ENCODE peak calls at places on chromosomes 1 and 21, in five cellular contexts. R is A673, B is GM23248, E is endothelial cell of umbilical vein, H is fibroblast of lung. W is an unnamed sample. For H3K4me1, the result is how much of the 10 kb centered on the place peaks cover.

GRCh38 chr1:65172936-65173335 is 24.9 kb downstream of the AK4 start:
- DNase-seq in R (no peak), B (no peak), E (no peak), H (no peak), W (peak)

GRCh38 chr1:63189677-63190076 is 132.7 kb upstream of the FOXD3 start:
- DNase-seq in R (peak), B (no peak), E (no peak), H (no peak), W (no peak)

GRCh38 chr1:172254521-172255222 is 165.8 kb upstream of the C1orf105 start:
- DNase-seq in R (peak), B (peak), E (peak), H (peak), W (peak)

GRCh38 chr21:41630249-41630648 is 122.3 kb upstream of the TMPRSS2 start:
- DNase-seq in R (peak), B (peak), E (no peak), H (peak), W (peak)

GRCh38 chr1:183069562-183070216 is 46.5 kb downstream of the LAMC1 start:
- DNase-seq in R (no peak), B (peak), E (no peak), H (no peak), W (peak)

GRCh38 chr1:67058242-67058641 is 4.3 kb upstream of the SLC35D1 start:
- DNase-seq in R (no peak), B (no peak), E (no peak), H (no peak), W (no peak)

GRCh38 chr1:43887748-43888147 is 45.9 kb upstream of the ARTN start:
- DNase-seq in R (no peak), B (no peak), E (no peak), H (no peak), W (peak)

GRCh38 chr1:39526466-39527189 is 35.2 kb downstream of the BMP8A start:
- DNase-seq in R (no peak), B (no peak), E (no peak), H (no peak), W (no peak)

GRCh38 chr1:218345673-218346390 is 696 bp downstream of the TGFB2 start:
- DNase-seq in R (peak), B (peak), E (peak), H (peak), W (peak)

GRCh38 chr1:6294868-6295556 is 34.1 kb upstream of the GPR153 start:
- DNase-seq in R (no peak), B (no peak), E (no peak), H (no peak), W (no peak)

GRCh38 chr1:17274186-17275170 is 25.6 kb downstream of the PADI3 start:
- DNase-seq in R (peak), B (peak), E (peak), H (peak), W (peak)

GRCh38 chr1:151790940-151791651 is 796 bp upstream of the TDRKH start:
- DNase-seq in R (no peak), B (peak), E (peak), H (no peak), W (peak)

GRCh38 chr1:151787689-151788088 is 2.6 kb downstream of the TDRKH start:
- DNase-seq in R (no peak), B (no peak), E (no peak), H (no peak), W (no peak)

DNA sequence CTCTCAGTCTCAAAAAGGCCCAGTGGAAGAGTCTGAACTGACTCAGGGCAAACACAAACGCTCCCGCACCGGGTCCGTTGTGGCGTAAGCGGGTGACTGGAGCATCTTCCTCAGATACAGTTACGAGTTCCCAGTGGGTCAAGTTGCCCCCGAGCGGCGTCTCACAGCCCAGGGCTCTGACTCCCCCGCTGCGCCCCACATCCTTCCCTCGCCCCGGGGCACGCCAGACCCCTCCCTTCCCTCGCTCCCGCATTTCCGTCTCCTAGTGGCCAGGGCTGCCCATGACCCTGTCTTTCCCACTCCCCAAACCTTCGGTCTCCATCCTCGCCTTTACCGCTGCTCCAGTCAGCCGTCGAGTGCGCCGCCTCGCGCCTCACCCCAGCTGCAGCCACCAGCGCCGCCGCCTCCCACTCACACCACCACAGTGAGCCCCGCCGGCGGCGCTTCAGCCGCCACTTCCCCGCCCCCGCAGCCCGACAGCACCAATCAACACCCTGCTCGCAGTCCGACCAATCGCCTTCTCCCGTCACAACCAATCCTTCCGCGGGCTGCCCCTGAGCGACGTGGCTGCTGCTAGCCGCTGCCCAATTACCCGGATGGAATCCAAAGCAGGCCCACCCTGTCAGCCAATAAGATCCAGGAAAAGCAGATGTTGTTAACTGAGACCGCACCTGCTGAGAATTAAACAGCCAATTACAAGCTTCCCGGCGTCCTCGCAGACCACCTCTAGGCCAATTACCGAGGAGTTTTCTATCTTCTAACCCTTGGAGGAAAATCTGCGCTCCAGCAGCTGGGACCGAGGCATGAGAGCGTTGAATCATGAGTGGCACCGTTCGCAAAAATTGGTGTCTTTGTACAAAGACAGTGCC is at the start of gene TDRKH:
- DNase-seq in R (peak), B (peak), E (peak), H (peak), W (peak)
- TF ChIP-seq EZH2 in R (no peak), B (no peak), E (peak), H (peak), W (peak)

GRCh38 chr1:46522969-46523320 is 28.5 kb downstream of the KNCN start:
- DNase-seq in R (no peak), B (no peak), E (no peak), H (no peak), W (no peak)
- H3K4me1 ChIP-seq in R (half or more), B (under half), E (under half), H (under half), W (under half)

GRCh38 chr1:11720033-11720376 is 15.9 kb upstream of the AGTRAP start:
- DNase-seq in R (no peak), B (no peak), E (no peak), H (no peak), W (no peak)

GRCh38 chr1:11720523-11720922 is 15.4 kb upstream of the AGTRAP start:
- DNase-seq in R (no peak), B (no peak), E (no peak), H (no peak), W (no peak)

GRCh38 chr1:11714831-11715574 is 20.9 kb upstream of the AGTRAP start:
- DNase-seq in R (no peak), B (no peak), E (no peak), H (no peak), W (no peak)

GRCh38 chr1:11721301-11721700 is 14.6 kb upstream of the AGTRAP start:
- DNase-seq in R (no peak), B (no peak), E (no peak), H (no peak), W (no peak)

DNA sequence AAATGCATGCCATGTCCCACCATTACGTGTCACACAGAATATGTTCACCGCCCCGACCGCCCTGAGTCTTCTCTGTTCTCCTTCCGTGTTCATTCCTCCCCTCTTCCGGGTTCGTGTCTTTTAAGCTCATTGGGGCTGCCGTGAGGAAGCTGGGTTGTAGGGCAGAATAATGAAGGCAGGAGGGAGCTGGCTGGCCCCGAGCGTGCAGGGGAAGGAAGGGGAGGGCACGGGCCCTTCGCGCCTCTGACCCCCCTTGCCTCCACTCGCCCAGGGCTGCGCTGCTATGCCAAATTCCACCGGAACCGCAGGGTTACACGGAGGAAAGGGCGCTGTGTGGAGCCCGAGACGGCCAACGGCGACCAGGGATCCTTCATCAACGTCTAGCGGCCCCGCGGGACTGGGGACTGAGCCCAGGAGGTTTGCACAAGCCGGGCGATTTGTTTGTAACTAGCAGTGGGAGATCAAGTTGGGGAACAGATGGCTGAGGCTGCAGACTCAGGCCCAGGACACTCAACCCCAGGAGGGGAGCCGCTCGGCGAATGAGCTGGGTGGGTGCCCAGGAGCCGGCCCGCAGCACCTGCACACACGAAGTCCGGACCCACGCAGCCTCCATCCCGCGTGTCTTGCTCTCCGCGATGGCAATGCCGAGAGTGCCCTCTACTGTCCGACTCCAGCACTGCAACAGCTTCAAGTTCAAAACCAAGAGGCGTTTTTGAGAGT is 16.5 kb upstream of the AGTRAP start:
- DNase-seq in R (peak), B (peak), E (peak), H (peak), W (no peak)
- TF ChIP-seq EZH2 in R (no peak), B (no peak), E (no peak), H (no peak), W (no peak)

DNA sequence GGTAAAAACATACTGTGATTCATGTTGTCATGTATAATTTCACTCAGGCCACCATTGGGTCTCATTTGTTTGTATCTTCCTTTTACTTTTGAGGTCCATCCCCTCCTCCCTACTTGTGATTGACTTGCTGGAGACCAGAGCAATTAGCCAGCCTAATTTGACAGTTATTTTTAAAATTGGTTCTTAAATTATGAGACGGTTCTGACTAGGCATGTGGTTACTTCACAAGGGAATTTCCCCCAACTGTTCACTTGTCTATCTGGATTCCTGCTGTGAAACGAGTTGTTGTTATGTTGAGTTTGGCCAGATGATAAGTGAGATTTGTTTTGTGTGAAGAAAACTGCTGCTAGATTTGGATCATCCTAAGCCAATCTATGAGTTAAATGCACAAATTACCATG is 359.1 kb downstream of the BARHL2 start:
- DNase-seq in R (peak), B (no peak), E (no peak), H (no peak), W (peak)
- H3K4me1 ChIP-seq in R (under half), B (under half), E (under half), H (under half), W (under half)

GRCh38 chr1:26044971-26045711 is 777 bp downstream of the SLC30A2 start:
- DNase-seq in R (no peak), B (no peak), E (no peak), H (no peak), W (no peak)
- TF ChIP-seq EZH2 in R (no peak), B (no peak), E (no peak), H (no peak), W (no peak)

GRCh38 chr1:11938722-11939526 is 4.4 kb downstream of the PLOD1 start:
- DNase-seq in R (no peak), B (peak), E (no peak), H (no peak), W (peak)

GRCh38 chr1:11943619-11944018 is 9.1 kb downstream of the PLOD1 start:
- DNase-seq in R (no peak), B (no peak), E (no peak), H (no peak), W (no peak)

GRCh38 chr1:11944358-11944981 is 10.0 kb downstream of the PLOD1 start:
- DNase-seq in R (peak), B (no peak), E (no peak), H (no peak), W (no peak)

GRCh38 chr1:11940260-11940921 is 5.9 kb downstream of the PLOD1 start:
- DNase-seq in R (no peak), B (peak), E (no peak), H (peak), W (peak)

DNA sequence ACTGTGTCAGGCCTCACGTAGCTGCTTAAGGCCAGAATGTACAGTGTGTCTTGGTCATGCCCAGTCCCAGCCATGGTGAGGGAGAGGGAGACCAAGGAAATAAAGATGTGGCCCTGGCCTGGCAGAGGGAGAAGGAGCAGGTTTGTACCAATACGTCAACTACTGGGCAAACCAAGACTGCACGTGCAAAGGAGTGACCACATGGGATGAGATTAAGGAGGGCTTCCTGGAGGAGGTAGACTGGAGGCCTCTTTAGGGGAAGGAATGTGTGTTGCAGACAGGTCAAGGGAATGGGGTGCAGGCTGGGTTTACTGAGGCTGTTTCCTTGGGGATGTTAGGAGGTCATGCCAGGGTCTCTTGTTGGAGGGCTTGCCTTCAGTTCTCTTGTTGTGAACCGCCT is 7.8 kb downstream of the PLOD1 start:
- DNase-seq in R (no peak), B (no peak), E (no peak), H (no peak), W (no peak)
- H3K4me1 ChIP-seq in R (under half), B (under half), E (under half), H (under half), W (under half)

GRCh38 chr1:150576367-150576711 is 3.1 kb downstream of the MCL1 start:
- DNase-seq in R (no peak), B (no peak), E (no peak), H (no peak), W (no peak)
- TF ChIP-seq EZH2 in R (no peak), B (no peak), E (no peak), H (no peak), W (no peak)

GRCh38 chr1:8706995-8707396 is 110.4 kb downstream of the RERE start:
- DNase-seq in R (peak), B (no peak), E (no peak), H (peak), W (no peak)
- H3K4me1 ChIP-seq in R (half or more), B (under half), E (under half), H (under half), W (under half)

DNA sequence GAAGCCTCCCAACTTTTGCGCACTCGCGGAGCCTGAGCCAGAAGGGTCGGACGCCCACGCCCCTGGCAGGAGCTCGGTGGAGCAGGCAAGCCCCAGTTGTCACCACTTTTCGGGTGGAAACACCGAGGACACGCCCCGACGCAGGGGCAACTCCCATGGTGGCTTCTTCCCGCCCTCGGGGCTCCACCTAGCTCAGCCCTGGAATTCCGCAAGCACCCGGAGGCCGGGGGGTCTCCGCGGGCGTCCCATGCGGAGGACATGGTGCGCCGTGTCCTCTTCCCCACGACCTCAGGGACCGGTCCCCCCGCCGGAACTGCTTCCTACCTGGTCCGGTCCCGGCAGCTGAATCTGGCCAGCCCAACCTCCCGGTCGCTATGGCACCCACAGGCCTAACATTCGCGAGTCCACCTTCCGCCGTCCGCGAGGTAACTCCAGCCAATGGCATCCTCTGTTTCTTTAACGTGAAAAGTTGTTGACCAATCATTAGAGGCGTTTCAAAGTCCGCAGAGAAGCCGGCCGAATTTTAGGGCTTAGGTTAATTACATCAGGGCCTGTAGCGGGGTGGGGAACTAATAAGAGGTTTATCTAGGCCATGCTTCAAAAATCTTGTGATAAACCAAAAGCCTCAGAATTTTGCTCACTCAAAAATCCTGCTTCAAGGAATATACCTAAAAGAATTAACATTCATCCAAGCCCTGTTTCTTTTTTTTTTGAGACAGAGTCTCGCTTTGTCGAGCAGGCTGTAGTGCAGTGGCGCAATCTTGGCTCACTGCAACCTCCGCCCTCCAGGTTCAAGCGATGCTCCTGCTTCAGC is at the start of gene STPG1:
- DNase-seq in R (peak), B (peak), E (peak), H (peak), W (peak)
- TF ChIP-seq EZH2 in R (no peak), B (no peak), E (no peak), H (no peak), W (no peak)

GRCh38 chr21:15627823-15628222 is 102.0 kb upstream of the USP25 start:
- DNase-seq in R (no peak), B (no peak), E (no peak), H (no peak), W (no peak)

GRCh38 chr21:15625363-15625762 is 104.4 kb upstream of the USP25 start:
- DNase-seq in R (no peak), B (no peak), E (no peak), H (no peak), W (peak)

GRCh38 chr21:15627011-15627410 is 102.8 kb upstream of the USP25 start:
- DNase-seq in R (no peak), B (no peak), E (no peak), H (no peak), W (no peak)

GRCh38 chr21:15620892-15621291 is 108.9 kb upstream of the USP25 start:
- DNase-seq in R (no peak), B (no peak), E (no peak), H (no peak), W (no peak)

DNA sequence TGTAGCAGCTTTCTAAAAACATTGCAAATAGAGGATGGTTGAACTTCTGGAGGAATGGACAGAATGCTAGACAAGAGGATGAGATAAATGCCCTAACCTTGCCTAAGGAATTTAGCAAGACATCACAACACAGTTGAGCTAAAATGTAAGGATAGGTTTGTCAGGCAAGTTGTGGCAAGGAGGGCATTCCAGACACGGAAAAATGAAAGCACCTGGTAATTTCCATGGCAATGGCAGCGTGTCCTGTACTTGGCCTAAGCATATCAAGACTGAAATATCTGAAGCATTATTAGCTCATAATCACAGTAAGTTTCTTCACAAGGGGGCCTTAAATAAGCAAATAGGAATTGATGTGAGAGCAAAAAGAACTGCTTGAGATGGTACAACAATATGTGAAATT is 105.1 kb upstream of the USP25 start:
- DNase-seq in R (no peak), B (no peak), E (no peak), H (no peak), W (peak)
- H3K4me1 ChIP-seq in R (under half), B (under half), E (under half), H (under half), W (under half)

W was measured in mammary epithelial cell.